ENCODE peak calls at places on chromosome 15, in six cellular contexts. O is transverse colon, V is sigmoid colon, G is H1, N is esophagus muscularis mucosa, E is HepG2. M is an unnamed sample. For H3K27me3, the result is how much of the 10 kb centered on the place peaks cover.

GRCh38 chr15:39586387-39587171 is 5.7 kb downstream of the THBS1 start:
- DNase-seq in O (peak), V (no peak), G (no peak), N (no peak), E (no peak), M (no peak)

GRCh38 chr15:25883860-25884259 is 20.7 kb upstream of the ATP10A start:
- DNase-seq in O (no peak), V (no peak), G (no peak), N (no peak), E (peak), M (no peak)

GRCh38 chr15:40313531-40314398 is 6.0 kb upstream of the PLCB2 start:
- DNase-seq in O (peak), V (peak), G (no peak), N (no peak), E (peak), M (peak)

GRCh38 chr15:70474367-70474681 is 289.0 kb downstream of the UACA start:
- DNase-seq in O (no peak), V (peak), G (no peak), N (no peak), E (no peak), M (no peak)

GRCh38 chr15:98428253-98428989 is 219.9 kb upstream of the IGF1R start:
- DNase-seq in O (peak), V (peak), G (peak), N (no peak), E (peak), M (peak)

GRCh38 chr15:56017920-56018319 is 24.5 kb upstream of the NEDD4 start:
- DNase-seq in O (no peak), V (no peak), G (no peak), N (no peak), E (peak), M (no peak)

GRCh38 chr15:71599404-71600225 is 210.7 kb upstream of the NR2E3 start:
- DNase-seq in O (no peak), V (no peak), G (no peak), N (peak), E (no peak), M (peak)

GRCh38 chr15:62928242-62928995 is 114.1 kb upstream of the TPM1 start:
- DNase-seq in O (no peak), V (no peak), G (no peak), N (no peak), E (peak), M (no peak)

GRCh38 chr15:25527118-25527517 is 88.3 kb upstream of the UBE3A start:
- DNase-seq in O (no peak), V (no peak), G (no peak), N (no peak), E (no peak), M (no peak)

GRCh38 chr15:74121858-74122257 is 8.5 kb upstream of the ISLR2 start:
- DNase-seq in O (no peak), V (no peak), G (no peak), N (no peak), E (no peak), M (no peak)

GRCh38 chr15:36579792-36580431 is 486 bp downstream of the CDIN1 start:
- DNase-seq in O (peak), V (peak), G (no peak), N (no peak), E (peak), M (peak)

GRCh38 chr15:86002444-86002843 is 77.2 kb upstream of the AGBL1 start:
- DNase-seq in O (no peak), V (no peak), G (no peak), N (no peak), E (no peak), M (no peak)
- TF ChIP-seq POLR2AphosphoS5 in O (no peak), V (no peak), G (no peak), N (no peak), E (no peak), M (no peak)

GRCh38 chr15:67049351-67050044 is 15.9 kb upstream of the SMAD3 start:
- DNase-seq in O (peak), V (peak), G (no peak), N (no peak), E (peak), M (no peak)

GRCh38 chr15:67050062-67050461 is 15.3 kb upstream of the SMAD3 start:
- DNase-seq in O (no peak), V (peak), G (no peak), N (no peak), E (no peak), M (no peak)

GRCh38 chr15:67047149-67047661 is 18.2 kb upstream of the SMAD3 start:
- DNase-seq in O (no peak), V (peak), G (no peak), N (no peak), E (no peak), M (no peak)

GRCh38 chr15:67050522-67051087 is 14.8 kb upstream of the SMAD3 start:
- DNase-seq in O (no peak), V (peak), G (no peak), N (no peak), E (no peak), M (no peak)

GRCh38 chr15:67048281-67049279 is 16.8 kb upstream of the SMAD3 start:
- DNase-seq in O (peak), V (peak), G (no peak), N (no peak), E (peak), M (peak)
- TF ChIP-seq POLR2A in O (peak), V (no peak), G (no peak), N (no peak), E (peak), M (no peak)

DNA sequence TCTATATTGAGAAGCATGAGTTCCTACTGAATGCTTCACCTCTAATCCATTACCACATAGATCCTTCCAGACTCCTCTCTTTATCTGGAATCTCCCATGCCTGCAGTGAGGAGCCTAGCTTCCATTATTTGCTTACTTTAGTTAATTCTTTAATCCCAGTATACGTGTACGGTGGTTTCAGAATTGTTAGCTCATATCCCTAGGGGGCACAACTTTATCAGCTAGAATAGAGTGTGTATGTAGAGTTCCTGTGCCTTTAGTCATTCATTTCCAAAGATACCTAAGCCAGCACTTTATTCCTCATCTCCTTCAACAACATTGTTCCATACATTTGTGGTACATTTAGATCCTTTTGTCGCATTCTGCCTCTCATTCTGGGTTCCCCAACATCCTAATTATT is 226.0 kb downstream of the TJP1 start:
- DNase-seq in O (no peak), V (no peak), G (no peak), N (peak), E (no peak), M (no peak)
- H3K27me3 ChIP-seq in O (under half), V (under half), G (under half), N (under half), E (under half), M (under half)

GRCh38 chr15:41493902-41494189 is 172 bp downstream of the ITPKA start:
- DNase-seq in O (no peak), V (no peak), G (no peak), N (no peak), E (no peak), M (no peak)

GRCh38 chr15:41495736-41496599 is 2.3 kb downstream of the ITPKA start:
- DNase-seq in O (peak), V (no peak), G (no peak), N (no peak), E (peak), M (peak)

GRCh38 chr15:41494922-41495735 is 1.5 kb downstream of the ITPKA start:
- DNase-seq in O (no peak), V (no peak), G (no peak), N (no peak), E (no peak), M (peak)

GRCh38 chr15:41493205-41493901 is at the start of gene ITPKA:
- DNase-seq in O (peak), V (peak), G (no peak), N (no peak), E (peak), M (peak)

GRCh38 chr15:41494190-41494921 is 682 bp downstream of the ITPKA start:
- DNase-seq in O (peak), V (no peak), G (no peak), N (no peak), E (peak), M (peak)
- TF ChIP-seq POLR2AphosphoS5 in O (no peak), V (no peak), G (no peak), N (no peak), E (peak), M (no peak)

GRCh38 chr15:41693757-41694156 is 33.6 kb downstream of the MGA start:
- DNase-seq in O (no peak), V (no peak), G (no peak), N (no peak), E (no peak), M (no peak)

GRCh38 chr15:41690636-41691035 is 30.4 kb downstream of the MGA start:
- DNase-seq in O (no peak), V (no peak), G (no peak), N (no peak), E (peak), M (no peak)

GRCh38 chr15:41691471-41691870 is 31.3 kb downstream of the MGA start:
- DNase-seq in O (no peak), V (no peak), G (no peak), N (no peak), E (no peak), M (no peak)

GRCh38 chr15:41689834-41690233 is 29.6 kb downstream of the MGA start:
- DNase-seq in O (no peak), V (no peak), G (no peak), N (no peak), E (no peak), M (no peak)

DNA sequence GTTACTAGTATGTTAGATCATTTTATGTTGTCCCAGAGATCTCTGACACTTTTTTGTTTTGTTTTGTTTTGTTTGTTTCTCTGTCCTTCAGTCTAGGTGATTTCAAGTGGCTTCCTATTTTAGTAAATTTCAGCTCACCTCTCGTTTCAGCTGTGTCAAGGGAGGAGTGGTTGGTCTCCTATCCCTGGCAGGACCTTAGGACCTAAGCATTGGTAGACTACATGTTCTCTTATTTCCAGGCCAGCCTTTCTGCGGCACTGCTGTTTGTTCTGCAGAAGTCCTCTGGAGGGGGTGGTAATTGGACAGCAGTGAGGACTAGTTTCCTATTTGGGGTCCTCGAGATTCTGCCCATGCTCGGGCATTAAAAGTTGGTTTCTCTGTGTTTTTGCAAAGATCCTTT is 31.8 kb downstream of the MGA start:
- DNase-seq in O (no peak), V (no peak), G (no peak), N (no peak), E (no peak), M (no peak)
- TF ChIP-seq POLR2A in O (no peak), V (no peak), G (no peak), N (no peak), E (no peak), M (no peak)

DNA sequence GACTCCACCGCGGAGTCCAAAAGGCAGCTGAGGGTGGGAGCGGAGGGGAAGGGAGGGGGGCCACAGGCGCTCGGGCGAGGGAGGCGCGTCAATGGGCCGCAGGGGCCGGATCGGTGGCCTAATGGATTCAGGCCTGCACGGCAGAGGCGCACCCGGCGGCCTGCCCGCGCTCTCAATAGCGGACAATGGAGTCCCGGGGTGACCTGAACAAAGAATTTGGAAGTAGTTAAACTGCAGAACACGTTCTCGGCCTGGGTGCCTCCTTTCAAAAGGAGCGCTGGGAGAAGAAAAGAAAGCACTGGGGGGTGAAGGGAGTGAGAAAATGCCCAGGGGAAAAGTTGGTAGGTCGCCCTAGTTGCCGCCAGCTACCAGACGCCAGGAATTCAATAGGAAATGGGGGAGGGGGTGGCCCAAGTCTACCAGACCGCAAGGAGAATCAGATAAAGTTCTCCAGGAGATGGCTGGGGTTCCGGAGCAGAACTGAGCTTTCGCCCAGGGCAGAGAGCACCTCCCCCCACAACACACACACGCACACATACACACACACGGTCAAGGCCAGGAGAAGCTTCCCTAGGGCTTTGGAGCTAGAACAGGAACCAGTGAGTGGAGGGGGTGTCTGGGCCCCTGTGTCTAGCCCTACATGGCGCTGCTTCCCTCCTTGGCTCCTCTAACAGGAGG is 25.8 kb upstream of the POLG start:
- DNase-seq in O (no peak), V (no peak), G (no peak), N (no peak), E (no peak), M (no peak)
- H3K27me3 ChIP-seq in O (half or more), V (half or more), G (half or more), N (half or more), E (half or more), M (half or more)

GRCh38 chr15:76340198-76340801 is 3.7 kb downstream of the ISL2 start:
- DNase-seq in O (peak), V (no peak), G (no peak), N (no peak), E (no peak), M (no peak)

GRCh38 chr15:76337047-76337738 is 620 bp downstream of the ISL2 start:
- DNase-seq in O (peak), V (no peak), G (no peak), N (no peak), E (peak), M (no peak)

GRCh38 chr15:76339302-76340197 is 3.0 kb downstream of the ISL2 start:
- DNase-seq in O (peak), V (no peak), G (no peak), N (no peak), E (no peak), M (no peak)

GRCh38 chr15:76337739-76338554 is 1.4 kb downstream of the ISL2 start:
- DNase-seq in O (peak), V (no peak), G (no peak), N (no peak), E (no peak), M (no peak)

DNA sequence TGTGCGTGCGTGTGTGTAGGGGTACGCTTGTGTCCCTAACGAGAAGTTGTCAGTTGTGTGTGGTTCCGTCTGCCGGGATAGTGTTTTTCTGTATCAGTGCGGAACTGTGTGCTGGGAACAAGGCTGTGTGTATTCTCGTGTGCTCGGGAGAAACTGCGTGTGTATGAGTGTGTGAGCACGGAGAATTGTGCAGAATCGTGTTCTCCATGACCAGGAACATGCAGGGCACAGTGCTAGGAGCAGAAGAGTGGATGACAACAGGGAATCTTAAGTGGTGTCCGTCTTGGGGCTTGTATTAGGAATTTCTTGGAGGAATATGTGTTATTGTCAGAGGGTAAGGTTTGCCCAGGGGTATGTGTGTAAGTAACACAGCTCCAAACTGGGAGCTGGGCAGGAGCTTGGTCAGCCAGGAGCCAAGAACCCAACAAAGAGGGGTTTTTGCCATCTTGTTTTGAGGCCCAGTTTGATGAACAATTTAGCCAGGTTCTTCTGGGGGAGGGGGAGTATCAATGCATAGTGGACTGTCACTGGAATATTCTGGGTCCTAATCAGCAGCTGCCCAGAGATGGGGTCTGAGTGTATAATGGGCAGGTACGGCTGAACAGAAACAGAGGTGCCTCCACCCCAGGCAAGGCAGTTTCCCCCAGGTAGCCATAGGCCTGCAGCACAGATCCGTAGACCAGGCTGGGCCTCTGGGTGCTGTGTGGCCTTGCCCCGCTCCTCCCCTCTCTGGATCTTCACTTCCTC is 2.2 kb downstream of the ISL2 start:
- DNase-seq in O (no peak), V (no peak), G (no peak), N (no peak), E (no peak), M (no peak)
- TF ChIP-seq POLR2AphosphoS5 in O (no peak), V (no peak), G (no peak), N (no peak), E (no peak), M (no peak)

GRCh38 chr15:96354731-96355560 is 24.4 kb downstream of the NR2F2 start:
- DNase-seq in O (no peak), V (no peak), G (no peak), N (no peak), E (peak), M (no peak)
- TF ChIP-seq POLR2A in O (no peak), V (no peak), G (no peak), N (no peak), E (no peak), M (no peak)

GRCh38 chr15:89383635-89384604 is 49.3 kb upstream of the POLG start:
- DNase-seq in O (peak), V (peak), G (no peak), N (no peak), E (no peak), M (no peak)
- H3K27me3 ChIP-seq in O (under half), V (under half), G (under half), N (under half), E (under half), M (under half)

M was measured in stomach.